ENCODE peak calls at places on chromosomes 12 and 14, in eight cellular contexts. X is endothelial cell; O is T-helper 17 cell; N is activated CD4-positive, CD25-positive, alpha-beta regulatory T cell treated with anti-CD3 and anti-CD28 coated beads, Interleukin-2, amount 50 U/mL, for 72 hours; I is HFFc6; U is effector CD4-positive, alpha-beta T cell; K is HS-27A; S is IMR-90. P is an unnamed sample.

GRCh38 chr14:51677738-51678137 is 26.0 kb downstream of the FRMD6 start:
- DNase-seq in O (no peak), N (no peak), X (no peak), U (no peak), I (no peak), K (no peak), S (no peak), P (no peak)

GRCh38 chr14:102221026-102221425 is 81.3 kb downstream of the WDR20 start:
- DNase-seq in N (no peak), S (peak; percentile 44), K (no peak), O (no peak), I (peak; percentile 52), X (no peak), U (no peak), P (no peak)

GRCh38 chr12:116456683-116457082 is 102.5 kb upstream of the MAP1LC3B2 start:
- DNase-seq in X (no peak), K (no peak), O (no peak), I (no peak), S (no peak), N (no peak), U (no peak), P (no peak)

GRCh38 chr12:84484796-84485195 is 427.8 kb downstream of the SLC6A15 start:
- DNase-seq in O (no peak), X (no peak), K (no peak), S (no peak), N (no peak), U (no peak), I (no peak), P (no peak)

GRCh38 chr14:40074169-40074568 is 641.9 kb upstream of the FBXO33 start:
- DNase-seq in U (no peak), O (no peak), I (no peak), S (no peak), K (no peak), N (no peak), X (no peak), P (no peak)

GRCh38 chr12:115680967-115681366 is 596.5 kb downstream of the MED13L start:
- DNase-seq in U (no peak), N (no peak), I (no peak), O (no peak), X (no peak), K (no peak), S (no peak), P (no peak)

GRCh38 chr14:103879118-103879569 is 31.8 kb upstream of the PPP1R13B start:
- DNase-seq in N (no peak), U (no peak), X (no peak), K (no peak), O (no peak), S (no peak), I (no peak), P (no peak)

GRCh38 chr12:107091381-107091780 is 2.0 kb downstream of the CRY1 start:
- DNase-seq in S (peak; percentile 64), U (no peak), X (no peak), O (no peak), N (no peak), K (no peak), I (peak; percentile 59), P (no peak)

GRCh38 chr12:15256760-15257159 is 35.5 kb upstream of the RERG start:
- DNase-seq in K (no peak), S (peak; percentile 2), U (no peak), N (no peak), I (no peak), O (no peak), X (no peak), P (no peak)

GRCh38 chr14:73786942-73787759 is 64.5 kb upstream of the PTGR2 start:
- DNase-seq in K (no peak), X (peak; percentile 61), U (peak; percentile 44), O (peak; percentile 61), S (peak; percentile 35), I (no peak), N (peak; percentile 72), P (peak; percentile 76)

GRCh38 chr12:119326341-119326740 is 8.2 kb upstream of the CCDC60 start:
- DNase-seq in U (no peak), O (no peak), N (no peak), K (no peak), X (no peak), I (no peak), S (no peak), P (no peak)

GRCh38 chr12:25691865-25692114 is 138.7 kb upstream of the LMNTD1 start:
- DNase-seq in I (no peak), O (no peak), K (no peak), N (no peak), X (no peak), U (no peak), S (no peak), P (no peak)

GRCh38 chr14:74160763-74161162 is 76.0 kb downstream of the LIN52 start:
- DNase-seq in I (no peak), S (no peak), X (no peak), U (no peak), N (no peak), O (no peak), K (no peak), P (no peak)

GRCh38 chr12:7638064-7638763 is 27.5 kb downstream of the APOBEC1 start:
- DNase-seq in S (no peak), N (no peak), U (no peak), X (peak; percentile 18), K (no peak), I (no peak), O (no peak), P (no peak)

GRCh38 chr12:14845350-14845750 is 2.0 kb upstream of the ART4 start:
- DNase-seq in N (no peak), S (peak; percentile 65), U (peak; percentile 20), I (peak; percentile 57), K (no peak), O (no peak), X (peak; percentile 43), P (peak; percentile 54)

GRCh38 chr12:48796976-48797375 is 8.1 kb upstream of the ADCY6 start:
- DNase-seq in S (no peak), X (no peak), O (no peak), I (no peak), K (no peak), N (no peak), U (no peak), P (no peak)

GRCh38 chr12:14567311-14568195 is at the start of gene PLBD1:
- DNase-seq in K (no peak), N (no peak), S (no peak), U (no peak), I (no peak), O (no peak), X (peak; percentile 37), P (peak; percentile 24)

GRCh38 chr12:9721394-9722092 is 11.4 kb downstream of the CLECL1 start:
- DNase-seq in S (peak; percentile 3), O (no peak), U (no peak), K (no peak), X (no peak), N (no peak), I (no peak), P (no peak)

GRCh38 chr14:93655078-93655750 is 133.1 kb downstream of the PRIMA1 start:
- DNase-seq in S (peak; percentile 35), N (no peak), K (peak; percentile 8), O (no peak), U (no peak), X (peak; percentile 52), I (peak; percentile 11), P (peak; percentile 83)

GRCh38 chr12:27305673-27306504 is 26.7 kb upstream of the BMAL2 start:
- DNase-seq in N (no peak), X (no peak), K (no peak), U (no peak), I (peak; percentile 22), S (peak; percentile 65), O (no peak), P (no peak)

GRCh38 chr14:55580401-55581010 is 499 bp downstream of the KTN1 start:
- DNase-seq in U (peak; percentile 51), O (peak; percentile 63), I (no peak), X (peak; percentile 58), S (no peak), N (peak; percentile 64), K (no peak), P (peak; percentile 27)